ENCODE peak calls at places on chromosomes 12 and 14, in eight cellular contexts. Y is breast epithelium; K is NCI-H345; Q is lower lobe of right lung; X is NCI-H2029; L is foreskin melanocyte; V is activated CD4-positive, alpha-beta T cell treated with anti-CD3 and anti-CD28 coated beads, Interleukin-2, amount 50 U/mL, for 48 hours; O is hippocampal formation. J is an unnamed sample.

GRCh38 chr14:92154283-92154942 is 32.6 kb downstream of the CPSF2 start:
- DNase-seq in Y (no peak), K (peak; percentile 39), Q (no peak), X (no peak), L (no peak), V (no peak), O (no peak), J (no peak)

GRCh38 chr14:68791078-68791983 is 1.5 kb downstream of the ZFP36L1 start:
- DNase-seq in Y (no peak), K (peak; percentile 36), Q (no peak), X (no peak), L (peak; percentile 35), V (peak; percentile 56), O (no peak), J (no peak)

GRCh38 chr14:25111061-25111601 is 61.2 kb upstream of the STXBP6 start:
- DNase-seq in Y (no peak), K (peak; percentile 6), Q (no peak), X (peak; percentile 78), L (peak; percentile 96), V (no peak), O (peak; percentile 12), J (no peak)

GRCh38 chr14:73467377-73467776 is 9.0 kb upstream of the NUMB start:
- DNase-seq in Y (no peak), K (no peak), Q (peak; percentile 64), X (no peak), L (no peak), V (peak; percentile 88), O (no peak), J (no peak)

GRCh38 chr14:22471545-22472121 is 117.4 kb downstream of the DAD1 start:
- DNase-seq in Y (no peak), K (no peak), Q (peak; percentile 73), X (no peak), L (no peak), V (no peak), O (peak; percentile 18), J (no peak)

GRCh38 chr12:69688021-69688420 is 11.1 kb downstream of the BEST3 start:
- DNase-seq in Y (no peak), K (no peak), Q (no peak), X (no peak), L (no peak), V (no peak), O (no peak), J (no peak)

GRCh38 chr12:27865421-27865820 is 85.4 kb upstream of the MANSC4 start:
- DNase-seq in Y (no peak), K (no peak), Q (no peak), X (no peak), L (no peak), V (no peak), O (no peak), J (no peak)

GRCh38 chr14:79136437-79137430 is 966.6 kb downstream of the NRXN3 start:
- DNase-seq in Y (no peak), K (no peak), Q (no peak), X (no peak), L (no peak), V (no peak), O (no peak), J (no peak)

GRCh38 chr14:90375934-90376333 is 20.9 kb upstream of the CALM1 start:
- DNase-seq in Y (no peak), K (peak; percentile 84), Q (no peak), X (no peak), L (no peak), V (no peak), O (no peak), J (no peak)

GRCh38 chr14:63323148-63323547 is 4.4 kb upstream of the GPHB5 start:
- DNase-seq in Y (no peak), K (no peak), Q (no peak), X (no peak), L (no peak), V (no peak), O (no peak), J (no peak)

GRCh38 chr14:85762523-85762922 is 232.6 kb downstream of the FLRT2 start:
- DNase-seq in Y (no peak), K (peak; percentile 89), Q (no peak), X (no peak), L (no peak), V (no peak), O (peak; percentile 6), J (no peak)

GRCh38 chr12:132218915-132219314 is 74.7 kb downstream of the NOC4L start:
- DNase-seq in Y (no peak), K (peak; percentile 56), Q (no peak), X (no peak), L (no peak), V (peak; percentile 53), O (no peak), J (peak; percentile 17)

GRCh38 chr12:81500788-81501187 is 258.4 kb downstream of the PPFIA2 start:
- DNase-seq in Y (no peak), K (no peak), Q (no peak), X (no peak), L (no peak), V (no peak), O (no peak), J (no peak)

GRCh38 chr12:116818341-116818856 is 62.8 kb downstream of the HRK start:
- DNase-seq in Y (no peak), K (no peak), Q (no peak), X (peak; percentile 52), L (peak; percentile 49), V (peak; percentile 4), O (no peak), J (peak; percentile 0)

GRCh38 chr12:91331371-91331770 is 148.8 kb upstream of the DCN start:
- DNase-seq in Y (no peak), K (no peak), Q (no peak), X (no peak), L (no peak), V (no peak), O (no peak), J (no peak)

GRCh38 chr12:46110928-46111699 is 120.7 kb upstream of the SCAF11 start:
- DNase-seq in Y (no peak), K (peak; percentile 7), Q (no peak), X (no peak), L (peak; percentile 66), V (no peak), O (no peak), J (no peak)

GRCh38 chr12:10623131-10623530 is 9.7 kb upstream of the MAGOHB start:
- DNase-seq in Y (no peak), K (no peak), Q (no peak), X (no peak), L (no peak), V (no peak), O (no peak), J (no peak)

GRCh38 chr14:33962016-33962415 is 11.1 kb upstream of the EGLN3 start:
- DNase-seq in Y (no peak), K (no peak), Q (no peak), X (no peak), L (peak; percentile 77), V (no peak), O (peak; percentile 21), J (no peak)

GRCh38 chr12:119693006-119693405 is 25.1 kb downstream of the PRKAB1 start:
- DNase-seq in Y (no peak), K (no peak), Q (no peak), X (peak; percentile 78), L (peak; percentile 15), V (no peak), O (no peak), J (no peak)

GRCh38 chr14:69088523-69089445 is 64.1 kb downstream of the DCAF5 start:
- DNase-seq in Y (no peak), K (no peak), Q (no peak), X (no peak), L (peak; percentile 30), V (no peak), O (no peak), J (no peak)

GRCh38 chr14:78959674-78960264 is 789.6 kb downstream of the NRXN3 start:
- DNase-seq in Y (peak; percentile 57), K (peak; percentile 43), Q (peak; percentile 57), X (peak; percentile 0), L (peak; percentile 60), V (peak; percentile 56), O (peak; percentile 67), J (peak; percentile 8)

GRCh38 chr12:132525833-132526455 is 36.0 kb downstream of the FBRSL1 start:
- DNase-seq in Y (no peak), K (no peak), Q (no peak), X (no peak), L (no peak), V (no peak), O (peak; percentile 84), J (no peak)

GRCh38 chr14:100428727-100429126 is 105.6 kb downstream of the SLC25A47 start:
- DNase-seq in Y (no peak), K (no peak), Q (no peak), X (no peak), L (no peak), V (peak; percentile 26), O (no peak), J (no peak)

GRCh38 chr14:52918486-52918885 is 32.4 kb downstream of the FERMT2 start:
- DNase-seq in Y (no peak), K (no peak), Q (no peak), X (no peak), L (peak; percentile 82), V (peak; percentile 8), O (no peak), J (no peak)

GRCh38 chr14:65000868-65001600 is 14.3 kb downstream of the FNTB start:
- DNase-seq in Y (no peak), K (no peak), Q (no peak), X (no peak), L (no peak), V (no peak), O (no peak), J (no peak)

GRCh38 chr14:67694791-67695393 is 672 bp downstream of the RDH11 start:
- DNase-seq in Y (peak; percentile 65), K (peak; percentile 89), Q (peak; percentile 63), X (peak; percentile 49), L (peak; percentile 57), V (peak; percentile 85), O (peak; percentile 12), J (peak; percentile 40)

GRCh38 chr14:78445275-78445674 is 275.1 kb downstream of the NRXN3 start:
- DNase-seq in Y (no peak), K (no peak), Q (no peak), X (no peak), L (no peak), V (no peak), O (no peak), J (no peak)

GRCh38 chr14:104441275-104442106 is 138.1 kb upstream of the C14orf180 start:
- DNase-seq in Y (peak; percentile 42), K (no peak), Q (no peak), X (no peak), L (no peak), V (no peak), O (no peak), J (no peak)

GRCh38 chr12:59113831-59114273 is 193.5 kb upstream of the LRIG3 start:
- DNase-seq in Y (peak; percentile 71), K (peak; percentile 81), Q (peak; percentile 53), X (peak; percentile 75), L (peak; percentile 57), V (peak; percentile 63), O (peak; percentile 62), J (no peak)